ENCODE peak calls at places on chromosome 14, in six cellular contexts. Y is neuronal stem cell, N is mesenchymal stem cell, J is IMR-90, M is H1, S is H9. Z is an unnamed sample.

GRCh38 chr14:76495983-76496382 is 120.0 kb downstream of the ESRRB start:
- DNase-seq in N (no peak), J (no peak), Y (no peak), M (no peak), S (no peak), Z (no peak)

GRCh38 chr14:103185051-103186027 is 62.1 kb downstream of the TNFAIP2 start:
- DNase-seq in M (no peak), Y (peak; percentile 51), J (peak; percentile 38), N (peak; percentile 56), S (no peak), Z (no peak)

GRCh38 chr14:72715215-72715909 is 178.5 kb downstream of the DPF3 start:
- DNase-seq in J (peak; percentile 18), Y (no peak), N (no peak), M (no peak), S (no peak), Z (no peak)

GRCh38 chr14:93960108-93960475 is 16.3 kb downstream of the ASB2 start:
- DNase-seq in J (peak; percentile 4), N (no peak), Y (no peak), S (no peak), M (no peak), Z (no peak)

GRCh38 chr14:33317675-33318074 is 379.0 kb downstream of the NPAS3 start:
- DNase-seq in M (no peak), N (no peak), J (no peak), S (no peak), Y (no peak), Z (no peak)

GRCh38 chr14:93901813-93902212 is 25.3 kb upstream of the FAM181A start:
- DNase-seq in J (no peak), M (no peak), N (no peak), Y (no peak), S (no peak), Z (no peak)

GRCh38 chr14:99729991-99730875 is 46.1 kb downstream of the CYP46A1 start:
- DNase-seq in J (peak; percentile 19), S (peak; percentile 86), Y (peak; percentile 83), N (peak; percentile 39), M (peak; percentile 100), Z (peak; percentile 70)

GRCh38 chr14:90870950-90871604 is 54.8 kb upstream of the TTC7B start:
- DNase-seq in J (peak; percentile 6), M (no peak), Y (no peak), S (no peak), N (no peak), Z (no peak)

GRCh38 chr14:64702493-64703392 is 1.5 kb upstream of the PLEKHG3 start:
- DNase-seq in S (peak; percentile 96), M (peak; percentile 88), J (no peak), Y (no peak), N (no peak), Z (peak; percentile 64)

GRCh38 chr14:26389646-26390508 is 208.0 kb downstream of the NOVA1 start:
- DNase-seq in J (peak; percentile 4), N (peak; percentile 12), S (no peak), Y (no peak), M (no peak), Z (no peak)

GRCh38 chr14:94059998-94060397 is 21.0 kb downstream of the DDX24 start:
- DNase-seq in J (no peak), N (no peak), Y (no peak), S (no peak), M (no peak), Z (no peak)

GRCh38 chr14:94768521-94769412 is 1.1 kb downstream of the GSC start:
- DNase-seq in Y (no peak), J (no peak), M (peak; percentile 76), S (peak; percentile 52), N (no peak), Z (no peak)

GRCh38 chr14:54654600-54654999 is 87.7 kb downstream of the SAMD4A start:
- DNase-seq in Y (no peak), J (no peak), S (no peak), N (peak; percentile 71), M (no peak), Z (no peak)

GRCh38 chr14:36979863-36980262 is 192.5 kb downstream of the SLC25A21 start:
- DNase-seq in M (no peak), S (no peak), J (no peak), N (no peak), Y (no peak), Z (no peak)

GRCh38 chr14:54651018-54651351 is 84.1 kb downstream of the SAMD4A start:
- DNase-seq in J (no peak), Y (no peak), S (no peak), M (no peak), N (peak; percentile 78), Z (no peak)

GRCh38 chr14:96053600-96054381 is 14.6 kb downstream of the C14orf132 start:
- DNase-seq in S (no peak), J (peak; percentile 99), N (peak; percentile 95), M (peak; percentile 35), Y (no peak), Z (no peak)

GRCh38 chr14:95413289-95414215 is 93.8 kb upstream of the CLMN start:
- DNase-seq in S (no peak), N (no peak), Y (no peak), M (no peak), J (peak; percentile 10), Z (peak; percentile 56)

GRCh38 chr14:96629082-96629481 is 126.9 kb downstream of the PAPOLA start:
- DNase-seq in M (peak; percentile 11), S (peak; percentile 10), J (no peak), Y (no peak), N (no peak), Z (no peak)

DNA sequence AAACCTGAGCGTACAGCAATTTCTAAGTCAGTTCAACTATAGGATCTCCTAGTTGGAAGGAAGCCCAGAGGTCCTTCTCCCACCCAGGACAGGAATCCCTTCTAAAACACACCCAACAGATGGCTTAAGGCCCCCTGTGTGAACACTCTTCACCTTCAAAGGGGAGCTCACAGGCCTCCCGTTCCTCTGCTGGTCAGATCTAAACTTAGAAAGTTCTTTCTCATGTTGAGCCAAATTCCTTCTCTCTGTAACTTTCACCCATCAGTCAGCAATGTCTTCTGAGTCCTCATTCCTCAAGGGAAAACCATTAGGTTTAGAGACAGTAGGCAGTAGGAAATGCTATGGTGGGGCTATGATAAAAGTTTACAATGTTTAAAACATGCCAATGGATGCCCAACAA is 355.2 kb downstream of the PCNX1 start:
- DNase-seq in J (no peak), Y (no peak), S (no peak), M (no peak), N (no peak), Z (no peak)
- H3K14ac ChIP-seq in J (no peak overlapping the region), Y (no peak overlapping the region), S (no peak overlapping the region), M (no peak overlapping the region), N (no peak overlapping the region), Z (no peak overlapping the region)

GRCh38 chr14:47235619-47236018 is 439.8 kb downstream of the MDGA2 start:
- DNase-seq in S (no peak), J (no peak), M (no peak), N (no peak), Y (no peak), Z (no peak)
- H3K14ac ChIP-seq in S (no peak overlapping the region), J (no peak overlapping the region), M (no peak overlapping the region), N (no peak overlapping the region), Y (no peak overlapping the region), Z (no peak overlapping the region)

GRCh38 chr14:88181072-88181471 is 142.0 kb downstream of the KCNK10 start:
- DNase-seq in Y (no peak), S (no peak), M (peak; percentile 19), N (no peak), J (no peak), Z (no peak)
- H3K14ac ChIP-seq in Y (no peak overlapping the region), S (no peak overlapping the region), M (no peak overlapping the region), N (no peak overlapping the region), J (no peak overlapping the region), Z (no peak overlapping the region)

DNA sequence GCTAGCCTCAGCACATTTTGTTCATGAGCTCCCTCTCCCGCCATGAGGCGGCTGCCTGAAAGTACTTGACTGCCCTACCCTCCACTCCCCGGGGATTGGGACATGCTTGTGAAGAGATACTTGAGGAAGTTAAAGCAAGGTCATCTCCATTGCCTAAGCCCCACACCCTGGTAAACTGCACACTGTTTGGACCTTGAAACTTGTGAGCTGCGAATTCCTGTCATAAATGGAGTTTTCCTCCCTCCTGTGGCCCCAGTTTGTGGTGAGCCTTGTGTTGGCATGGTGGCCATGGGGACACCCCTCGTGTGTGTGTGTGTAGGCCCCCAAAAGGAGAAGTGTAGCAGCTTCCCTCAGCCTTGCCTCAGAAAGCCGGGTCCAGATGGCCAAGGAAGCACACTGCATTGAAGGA is 395.5 kb downstream of the ZFP36L1 start:
- DNase-seq in J (no peak), N (no peak), S (no peak), M (no peak), Y (no peak), Z (no peak)
- H3K14ac ChIP-seq in J (peak overlapping the region; percentile 95), N (peak overlapping the region; percentile 45), S (no peak overlapping the region), M (no peak overlapping the region), Y (peak overlapping the region; percentile 28), Z (peak overlapping the region; percentile 96)

GRCh38 chr14:38138581-38139138 is 69.0 kb upstream of the SSTR1 start:
- DNase-seq in N (peak; percentile 17), Y (no peak), J (peak; percentile 68), S (no peak), M (no peak), Z (no peak)

GRCh38 chr14:38137005-38137404 is 70.7 kb upstream of the SSTR1 start:
- DNase-seq in M (no peak), S (no peak), N (no peak), J (peak; percentile 59), Y (no peak), Z (no peak)

GRCh38 chr14:38139926-38140325 is 67.8 kb upstream of the SSTR1 start:
- DNase-seq in Y (no peak), J (no peak), S (no peak), N (no peak), M (no peak), Z (no peak)

GRCh38 chr14:38134631-38135030 is 73.1 kb upstream of the SSTR1 start:
- DNase-seq in N (no peak), J (no peak), M (no peak), S (no peak), Y (no peak), Z (no peak)

GRCh38 chr14:38135096-38135495 is 72.6 kb upstream of the SSTR1 start:
- DNase-seq in M (no peak), J (no peak), Y (no peak), N (no peak), S (no peak), Z (no peak)
- H3K14ac ChIP-seq in M (no peak overlapping the region), J (no peak overlapping the region), Y (no peak overlapping the region), N (no peak overlapping the region), S (no peak overlapping the region), Z (no peak overlapping the region)

GRCh38 chr14:39276579-39277114 is 42.9 kb downstream of the MIA2 start:
- DNase-seq in J (no peak), N (no peak), Y (no peak), M (no peak), S (no peak), Z (no peak)
- H3K14ac ChIP-seq in J (no peak overlapping the region), N (no peak overlapping the region), Y (no peak overlapping the region), M (no peak overlapping the region), S (no peak overlapping the region), Z (no peak overlapping the region)

GRCh38 chr14:74893614-74894091 is 11.9 kb downstream of the DLST start:
- DNase-seq in N (no peak), J (no peak), Y (no peak), M (no peak), S (no peak), Z (no peak)

GRCh38 chr14:74898083-74898482 is 16.4 kb downstream of the DLST start:
- DNase-seq in J (no peak), S (no peak), Y (no peak), M (no peak), N (no peak), Z (no peak)

GRCh38 chr14:74898694-74899093 is 17.0 kb downstream of the DLST start:
- DNase-seq in M (no peak), Y (no peak), S (no peak), J (no peak), N (no peak), Z (no peak)

GRCh38 chr14:74897642-74898041 is 15.9 kb downstream of the DLST start:
- DNase-seq in Y (no peak), S (no peak), J (no peak), N (no peak), M (no peak), Z (no peak)

GRCh38 chr14:74896400-74896799 is 14.7 kb downstream of the DLST start:
- DNase-seq in Y (no peak), J (no peak), M (no peak), N (no peak), S (no peak), Z (no peak)
- H3K14ac ChIP-seq in Y (no peak overlapping the region), J (no peak overlapping the region), M (no peak overlapping the region), N (no peak overlapping the region), S (no peak overlapping the region), Z (no peak overlapping the region)

Z was measured in trophoblast cell.